ENCODE peak calls at places on chromosome 21, in ten cellular contexts. One of them, this sample, is unnamed.
A peak's percentile ranks its signal among the peaks of the same experiment; 100 is the strongest.

GRCh38 chr21:46504681-46505080 is 46.0 kb downstream of the DIP2A start:
- DNase-seq in heart left ventricle: no peak
- DNase-seq in breast epithelium: no peak
- DNase-seq in esophagus muscularis mucosa: no peak
- DNase-seq in upper lobe of left lung: no peak
- DNase-seq in A549: no peak
- DNase-seq in IMR-90: no peak
- DNase-seq in transverse colon: no peak
- DNase-seq in HCT116: no peak
- DNase-seq in testis: no peak
- DNase-seq in this sample: no peak

GRCh38 chr21:46078984-46079356 is 18.9 kb upstream of the COL6A2 start:
- DNase-seq in heart left ventricle: no peak
- DNase-seq in breast epithelium: peak; percentile 17
- DNase-seq in esophagus muscularis mucosa: peak; percentile 89
- DNase-seq in upper lobe of left lung: peak; percentile 52
- DNase-seq in A549: no peak
- DNase-seq in IMR-90: no peak
- DNase-seq in transverse colon: no peak
- DNase-seq in HCT116: no peak
- DNase-seq in testis: no peak
- DNase-seq in this sample: peak; percentile 89

GRCh38 chr21:44380876-44381275 is 27.5 kb downstream of the TRPM2 start:
- DNase-seq in heart left ventricle: no peak
- DNase-seq in breast epithelium: no peak
- DNase-seq in esophagus muscularis mucosa: no peak
- DNase-seq in upper lobe of left lung: no peak
- DNase-seq in A549: no peak
- DNase-seq in IMR-90: no peak
- DNase-seq in transverse colon: no peak
- DNase-seq in HCT116: no peak
- DNase-seq in testis: peak; percentile 9
- DNase-seq in this sample: no peak

GRCh38 chr21:25283720-25284119 is 323.6 kb downstream of the MRPL39 start:
- DNase-seq in heart left ventricle: no peak
- DNase-seq in breast epithelium: no peak
- DNase-seq in esophagus muscularis mucosa: no peak
- DNase-seq in upper lobe of left lung: no peak
- DNase-seq in A549: peak; percentile 1
- DNase-seq in IMR-90: peak; percentile 56
- DNase-seq in transverse colon: no peak
- DNase-seq in HCT116: no peak
- DNase-seq in testis: no peak
- DNase-seq in this sample: no peak

GRCh38 chr21:31279214-31279613 is 64.8 kb downstream of the TIAM1 start:
- DNase-seq in heart left ventricle: no peak
- DNase-seq in breast epithelium: no peak
- DNase-seq in esophagus muscularis mucosa: no peak
- DNase-seq in upper lobe of left lung: no peak
- DNase-seq in A549: no peak
- DNase-seq in IMR-90: no peak
- DNase-seq in transverse colon: no peak
- DNase-seq in HCT116: no peak
- DNase-seq in testis: no peak
- DNase-seq in this sample: no peak

GRCh38 chr21:43884012-43884860 is 19.2 kb downstream of the AGPAT3 start:
- DNase-seq in heart left ventricle: no peak
- DNase-seq in breast epithelium: peak; percentile 50
- DNase-seq in esophagus muscularis mucosa: no peak
- DNase-seq in upper lobe of left lung: peak; percentile 63
- DNase-seq in A549: peak; percentile 20
- DNase-seq in IMR-90: no peak
- DNase-seq in transverse colon: peak; percentile 83
- DNase-seq in HCT116: peak; percentile 83
- DNase-seq in testis: no peak
- DNase-seq in this sample: no peak

GRCh38 chr21:44942566-44942965 is 2.7 kb downstream of the SLX9 start:
- DNase-seq in heart left ventricle: no peak
- DNase-seq in breast epithelium: no peak
- DNase-seq in esophagus muscularis mucosa: no peak
- DNase-seq in upper lobe of left lung: no peak
- DNase-seq in A549: no peak
- DNase-seq in IMR-90: no peak
- DNase-seq in transverse colon: no peak
- DNase-seq in HCT116: no peak
- DNase-seq in testis: no peak
- DNase-seq in this sample: no peak

GRCh38 chr21:45747802-45748445 is 104.4 kb downstream of the PCBP3 start:
- DNase-seq in heart left ventricle: no peak
- DNase-seq in breast epithelium: no peak
- DNase-seq in esophagus muscularis mucosa: peak; percentile 81
- DNase-seq in upper lobe of left lung: no peak
- DNase-seq in A549: peak; percentile 23
- DNase-seq in IMR-90: peak; percentile 51
- DNase-seq in transverse colon: no peak
- DNase-seq in HCT116: peak; percentile 18
- DNase-seq in testis: no peak
- DNase-seq in this sample: peak; percentile 80

GRCh38 chr21:15928196-15928595 is 198.4 kb downstream of the USP25 start:
- DNase-seq in heart left ventricle: no peak
- DNase-seq in breast epithelium: no peak
- DNase-seq in esophagus muscularis mucosa: no peak
- DNase-seq in upper lobe of left lung: no peak
- DNase-seq in A549: no peak
- DNase-seq in IMR-90: no peak
- DNase-seq in transverse colon: no peak
- DNase-seq in HCT116: no peak
- DNase-seq in testis: no peak
- DNase-seq in this sample: no peak

GRCh38 chr21:46650476-46651098 is 15.1 kb downstream of the PRMT2 start:
- DNase-seq in heart left ventricle: no peak
- DNase-seq in breast epithelium: no peak
- DNase-seq in esophagus muscularis mucosa: no peak
- DNase-seq in upper lobe of left lung: peak; percentile 60
- DNase-seq in A549: no peak
- DNase-seq in IMR-90: no peak
- DNase-seq in transverse colon: no peak
- DNase-seq in HCT116: no peak
- DNase-seq in testis: peak; percentile 78
- DNase-seq in this sample: no peak

GRCh38 chr21:33088384-33088783 is 18.4 kb downstream of the OLIG1 start:
- DNase-seq in heart left ventricle: no peak
- DNase-seq in breast epithelium: no peak
- DNase-seq in esophagus muscularis mucosa: no peak
- DNase-seq in upper lobe of left lung: no peak
- DNase-seq in A549: no peak
- DNase-seq in IMR-90: no peak
- DNase-seq in transverse colon: no peak
- DNase-seq in HCT116: no peak
- DNase-seq in testis: no peak
- DNase-seq in this sample: peak; percentile 6

DNA sequence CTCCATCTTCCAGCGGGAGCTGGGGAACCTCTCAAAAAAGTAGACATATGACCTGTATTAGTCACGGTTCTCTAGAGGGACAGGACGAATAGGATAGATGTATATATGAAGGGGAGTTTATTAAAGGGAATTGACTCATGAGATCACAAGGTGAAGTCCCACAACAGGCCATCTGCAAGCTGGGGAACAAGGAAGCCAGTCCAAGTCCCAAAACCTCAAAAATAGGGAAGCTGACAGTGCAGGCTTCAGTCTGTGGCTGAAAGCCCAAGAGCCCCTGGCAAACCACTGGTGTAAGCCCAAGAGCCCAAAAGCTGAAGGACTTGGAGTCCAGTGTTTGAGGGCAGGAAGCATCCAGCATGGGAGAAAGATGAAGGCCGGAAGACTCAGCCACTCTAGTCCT is 19.5 kb downstream of the OLIG1 start:
- DNase-seq in heart left ventricle: no peak
- DNase-seq in breast epithelium: no peak
- DNase-seq in esophagus muscularis mucosa: no peak
- DNase-seq in upper lobe of left lung: no peak
- DNase-seq in A549: no peak
- DNase-seq in IMR-90: no peak
- DNase-seq in transverse colon: no peak
- DNase-seq in HCT116: no peak
- DNase-seq in testis: no peak
- DNase-seq in this sample: peak; percentile 79
- TF ChIP-seq POLR2A in heart left ventricle: no peak
- TF ChIP-seq POLR2A in breast epithelium: no peak
- TF ChIP-seq POLR2A in esophagus muscularis mucosa: no peak
- TF ChIP-seq POLR2A in upper lobe of left lung: no peak
- TF ChIP-seq POLR2A in A549: no peak
- TF ChIP-seq POLR2A in IMR-90: no peak
- TF ChIP-seq POLR2A in transverse colon: no peak
- TF ChIP-seq POLR2A in HCT116: no peak
- TF ChIP-seq POLR2A in testis: no peak
- TF ChIP-seq POLR2A in this sample: no peak

DNA sequence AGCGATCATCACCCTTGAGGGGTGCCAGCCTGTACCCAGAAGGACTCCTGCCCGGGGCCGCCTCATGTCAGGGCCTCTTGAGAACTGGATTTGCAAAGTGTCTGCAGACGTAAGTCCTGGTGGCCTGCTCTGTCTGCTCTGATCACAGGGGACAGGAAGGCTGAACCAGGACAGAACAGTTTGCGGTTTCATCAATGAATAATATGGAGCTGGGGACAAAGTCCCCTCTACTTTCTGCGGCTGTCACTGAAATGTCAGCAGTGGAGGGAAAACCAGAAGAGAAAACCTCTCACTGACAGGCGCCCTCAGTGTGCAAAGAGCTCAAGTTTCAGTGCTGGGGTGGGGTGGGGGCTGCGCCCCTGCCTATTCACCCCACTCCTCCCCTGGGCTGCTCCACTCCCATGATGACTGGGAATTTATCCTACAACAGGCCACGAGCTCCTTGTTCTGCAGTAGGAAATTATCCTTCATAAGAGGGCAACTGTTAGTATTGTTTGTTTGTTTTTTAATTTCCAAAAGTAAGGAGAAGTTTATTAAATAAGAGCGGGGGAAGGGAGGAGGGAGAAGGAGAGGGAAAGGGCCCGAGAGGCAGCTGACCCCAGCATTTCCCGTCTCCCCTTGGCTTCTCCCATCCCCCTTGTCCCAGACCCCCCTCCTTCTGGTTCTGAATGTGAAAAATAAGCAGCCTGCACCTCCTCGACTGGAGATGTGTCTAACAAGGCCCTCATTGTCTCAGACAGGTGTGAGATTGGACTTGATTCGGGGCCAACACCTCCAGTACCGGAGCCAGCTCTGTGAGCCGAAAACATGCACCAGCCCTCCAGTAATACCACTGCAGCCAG is 149.2 kb downstream of the CLIC6 start:
- DNase-seq in heart left ventricle: no peak
- DNase-seq in breast epithelium: peak; percentile 83
- DNase-seq in esophagus muscularis mucosa: no peak
- DNase-seq in upper lobe of left lung: no peak
- DNase-seq in A549: no peak
- DNase-seq in IMR-90: no peak
- DNase-seq in transverse colon: no peak
- DNase-seq in HCT116: no peak
- DNase-seq in testis: no peak
- DNase-seq in this sample: no peak
- TF ChIP-seq POLR2A in heart left ventricle: no peak
- TF ChIP-seq POLR2A in breast epithelium: no peak
- TF ChIP-seq POLR2A in esophagus muscularis mucosa: no peak
- TF ChIP-seq POLR2A in upper lobe of left lung: no peak
- TF ChIP-seq POLR2A in A549: no peak
- TF ChIP-seq POLR2A in IMR-90: no peak
- TF ChIP-seq POLR2A in transverse colon: no peak
- TF ChIP-seq POLR2A in HCT116: no peak
- TF ChIP-seq POLR2A in testis: no peak
- TF ChIP-seq POLR2A in this sample: no peak

DNA sequence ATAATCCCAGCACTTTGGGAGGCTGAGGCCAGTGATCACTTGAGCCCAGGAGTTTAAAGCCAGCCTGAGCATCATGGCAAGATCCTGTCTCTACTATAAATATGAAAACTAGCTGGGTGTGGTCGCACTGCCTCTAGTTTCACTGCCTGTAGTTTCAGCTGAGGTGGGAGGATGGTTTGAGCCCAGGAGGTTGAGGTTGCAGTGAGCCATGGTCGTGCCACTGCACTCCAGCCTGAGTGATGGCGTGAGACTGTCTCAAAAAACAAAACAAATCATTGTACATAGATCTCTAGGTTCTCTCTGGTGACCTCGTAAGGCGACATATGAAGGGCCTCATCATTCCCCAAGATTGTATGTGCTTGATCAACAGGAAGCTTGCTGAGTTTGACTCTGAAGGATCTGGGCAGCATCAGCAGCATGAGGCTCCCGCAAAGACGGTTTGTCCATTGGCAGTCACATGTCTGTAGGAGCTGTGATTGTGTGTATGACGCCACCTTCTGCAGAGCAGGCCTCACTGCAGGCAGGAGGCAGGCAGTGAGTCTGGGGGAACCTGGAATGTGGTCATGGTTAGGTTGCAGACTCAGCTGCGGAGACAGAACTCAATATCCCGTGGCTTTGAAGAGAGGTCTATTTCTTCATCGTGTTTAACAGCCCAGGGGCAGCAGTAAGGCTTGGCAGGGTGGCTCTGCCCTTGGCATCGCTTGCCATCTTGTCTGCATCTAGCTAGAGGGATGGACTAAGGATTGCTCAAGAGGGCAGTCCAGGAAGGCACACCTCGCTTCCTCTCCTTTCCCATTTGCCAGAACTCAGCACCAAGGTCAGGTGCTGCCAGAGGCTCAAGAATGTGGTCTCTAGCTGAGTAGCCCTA is 13.9 kb downstream of the ATP5PO start:
- DNase-seq in heart left ventricle: no peak
- DNase-seq in breast epithelium: peak; percentile 58
- DNase-seq in esophagus muscularis mucosa: no peak
- DNase-seq in upper lobe of left lung: no peak
- DNase-seq in A549: peak; percentile 62
- DNase-seq in IMR-90: peak; percentile 67
- DNase-seq in transverse colon: no peak
- DNase-seq in HCT116: peak; percentile 38
- DNase-seq in testis: peak; percentile 51
- DNase-seq in this sample: no peak
- TF ChIP-seq POLR2A in heart left ventricle: no peak
- TF ChIP-seq POLR2A in breast epithelium: no peak
- TF ChIP-seq POLR2A in esophagus muscularis mucosa: no peak
- TF ChIP-seq POLR2A in upper lobe of left lung: no peak
- TF ChIP-seq POLR2A in A549: no peak
- TF ChIP-seq POLR2A in IMR-90: no peak
- TF ChIP-seq POLR2A in transverse colon: peak; percentile 15
- TF ChIP-seq POLR2A in HCT116: no peak
- TF ChIP-seq POLR2A in testis: no peak
- TF ChIP-seq POLR2A in this sample: no peak

GRCh38 chr21:38735807-38736206 is 69.9 kb upstream of the ETS2 start:
- DNase-seq in heart left ventricle: no peak
- DNase-seq in breast epithelium: no peak
- DNase-seq in esophagus muscularis mucosa: no peak
- DNase-seq in upper lobe of left lung: no peak
- DNase-seq in A549: no peak
- DNase-seq in IMR-90: no peak
- DNase-seq in transverse colon: no peak
- DNase-seq in HCT116: no peak
- DNase-seq in testis: no peak
- DNase-seq in this sample: no peak

GRCh38 chr21:38729745-38730401 is 75.9 kb upstream of the ETS2 start:
- DNase-seq in heart left ventricle: no peak
- DNase-seq in breast epithelium: peak; percentile 28
- DNase-seq in esophagus muscularis mucosa: no peak
- DNase-seq in upper lobe of left lung: no peak
- DNase-seq in A549: no peak
- DNase-seq in IMR-90: peak; percentile 9
- DNase-seq in transverse colon: no peak
- DNase-seq in HCT116: no peak
- DNase-seq in testis: no peak
- DNase-seq in this sample: no peak

GRCh38 chr21:38733973-38734546 is 71.7 kb upstream of the ETS2 start:
- DNase-seq in heart left ventricle: peak; percentile 89
- DNase-seq in breast epithelium: peak; percentile 78
- DNase-seq in esophagus muscularis mucosa: peak; percentile 98
- DNase-seq in upper lobe of left lung: peak; percentile 98
- DNase-seq in A549: peak; percentile 71
- DNase-seq in IMR-90: peak; percentile 80
- DNase-seq in transverse colon: peak; percentile 93
- DNase-seq in HCT116: peak; percentile 36
- DNase-seq in testis: peak; percentile 95
- DNase-seq in this sample: peak; percentile 89
- TF ChIP-seq POLR2A in heart left ventricle: peak; percentile 17
- TF ChIP-seq POLR2A in breast epithelium: no peak
- TF ChIP-seq POLR2A in esophagus muscularis mucosa: no peak
- TF ChIP-seq POLR2A in upper lobe of left lung: no peak
- TF ChIP-seq POLR2A in A549: no peak
- TF ChIP-seq POLR2A in IMR-90: no peak
- TF ChIP-seq POLR2A in transverse colon: no peak
- TF ChIP-seq POLR2A in HCT116: no peak
- TF ChIP-seq POLR2A in testis: no peak
- TF ChIP-seq POLR2A in this sample: no peak